ENCODE peak calls at places on chromosomes 7 and 10, in seven cellular contexts. One of them, this sample, is unnamed.

GRCh38 chr7:76346097-76346496 is 12.7 kb downstream of the YWHAG start:
- DNase-seq in ovary: no peak
- DNase-seq in iPS DF 6.9: no peak
- DNase-seq in SK-N-SH: no peak
- DNase-seq in astrocyte of the spinal cord: no peak
- DNase-seq in CD4-positive, alpha-beta memory T cell: no peak
- DNase-seq in hepatocyte: peak
- DNase-seq in this sample: no peak

GRCh38 chr7:72435366-72435765 is 23.2 kb upstream of the CALN1 start:
- DNase-seq in ovary: no peak
- DNase-seq in iPS DF 6.9: no peak
- DNase-seq in SK-N-SH: no peak
- DNase-seq in astrocyte of the spinal cord: no peak
- DNase-seq in CD4-positive, alpha-beta memory T cell: no peak
- DNase-seq in hepatocyte: peak
- DNase-seq in this sample: no peak

GRCh38 chr7:17548014-17548653 is 249.7 kb downstream of the AHR start:
- DNase-seq in ovary: no peak
- DNase-seq in iPS DF 6.9: peak
- DNase-seq in SK-N-SH: no peak
- DNase-seq in astrocyte of the spinal cord: no peak
- DNase-seq in CD4-positive, alpha-beta memory T cell: no peak
- DNase-seq in hepatocyte: no peak
- DNase-seq in this sample: no peak

GRCh38 chr7:116569737-116570136 is 44.9 kb downstream of the CAV1 start:
- DNase-seq in ovary: no peak
- DNase-seq in iPS DF 6.9: no peak
- DNase-seq in SK-N-SH: no peak
- DNase-seq in astrocyte of the spinal cord: peak
- DNase-seq in CD4-positive, alpha-beta memory T cell: no peak
- DNase-seq in hepatocyte: no peak
- DNase-seq in this sample: peak

GRCh38 chr7:98360221-98361124 is 40.4 kb downstream of the BAIAP2L1 start:
- DNase-seq in ovary: no peak
- DNase-seq in iPS DF 6.9: peak
- DNase-seq in SK-N-SH: no peak
- DNase-seq in astrocyte of the spinal cord: no peak
- DNase-seq in CD4-positive, alpha-beta memory T cell: no peak
- DNase-seq in hepatocyte: peak
- DNase-seq in this sample: no peak

GRCh38 chr10:99966306-99966705 is 43.4 kb downstream of the DNMBP start:
- DNase-seq in ovary: no peak
- DNase-seq in iPS DF 6.9: no peak
- DNase-seq in SK-N-SH: peak
- DNase-seq in astrocyte of the spinal cord: peak
- DNase-seq in CD4-positive, alpha-beta memory T cell: no peak
- DNase-seq in hepatocyte: peak
- DNase-seq in this sample: no peak

GRCh38 chr7:135666156-135666555 is 3.8 kb downstream of the STMP1 start:
- DNase-seq in ovary: no peak
- DNase-seq in iPS DF 6.9: no peak
- DNase-seq in SK-N-SH: no peak
- DNase-seq in astrocyte of the spinal cord: no peak
- DNase-seq in CD4-positive, alpha-beta memory T cell: no peak
- DNase-seq in hepatocyte: no peak
- DNase-seq in this sample: no peak

GRCh38 chr10:51176976-51177690 is 102.8 kb downstream of the PRKG1 start:
- DNase-seq in ovary: no peak
- DNase-seq in iPS DF 6.9: no peak
- DNase-seq in SK-N-SH: no peak
- DNase-seq in astrocyte of the spinal cord: peak
- DNase-seq in CD4-positive, alpha-beta memory T cell: no peak
- DNase-seq in hepatocyte: no peak
- DNase-seq in this sample: peak

GRCh38 chr7:80105706-80106408 is 28.8 kb upstream of the GNAI1 start:
- DNase-seq in ovary: no peak
- DNase-seq in iPS DF 6.9: no peak
- DNase-seq in SK-N-SH: no peak
- DNase-seq in astrocyte of the spinal cord: no peak
- DNase-seq in CD4-positive, alpha-beta memory T cell: no peak
- DNase-seq in hepatocyte: no peak
- DNase-seq in this sample: no peak

GRCh38 chr7:98202367-98203195 is 8.7 kb upstream of the BHLHA15 start:
- DNase-seq in ovary: no peak
- DNase-seq in iPS DF 6.9: no peak
- DNase-seq in SK-N-SH: no peak
- DNase-seq in astrocyte of the spinal cord: no peak
- DNase-seq in CD4-positive, alpha-beta memory T cell: peak
- DNase-seq in hepatocyte: no peak
- DNase-seq in this sample: no peak

GRCh38 chr7:2106920-2107319 is 125.8 kb downstream of the MAD1L1 start:
- DNase-seq in ovary: no peak
- DNase-seq in iPS DF 6.9: no peak
- DNase-seq in SK-N-SH: peak
- DNase-seq in astrocyte of the spinal cord: peak
- DNase-seq in CD4-positive, alpha-beta memory T cell: no peak
- DNase-seq in hepatocyte: peak
- DNase-seq in this sample: no peak

GRCh38 chr7:130141161-130141857 is 63.9 kb downstream of the TMEM209 start:
- DNase-seq in ovary: peak
- DNase-seq in iPS DF 6.9: peak
- DNase-seq in SK-N-SH: peak
- DNase-seq in astrocyte of the spinal cord: peak
- DNase-seq in CD4-positive, alpha-beta memory T cell: peak
- DNase-seq in hepatocyte: peak
- DNase-seq in this sample: no peak

GRCh38 chr10:110420401-110421193 is 77.1 kb upstream of the DUSP5 start:
- DNase-seq in ovary: no peak
- DNase-seq in iPS DF 6.9: no peak
- DNase-seq in SK-N-SH: no peak
- DNase-seq in astrocyte of the spinal cord: peak
- DNase-seq in CD4-positive, alpha-beta memory T cell: peak
- DNase-seq in hepatocyte: no peak
- DNase-seq in this sample: no peak

GRCh38 chr10:78599122-78599853 is 469.5 kb upstream of the ZMIZ1 start:
- DNase-seq in ovary: no peak
- DNase-seq in iPS DF 6.9: no peak
- DNase-seq in SK-N-SH: no peak
- DNase-seq in astrocyte of the spinal cord: no peak
- DNase-seq in CD4-positive, alpha-beta memory T cell: no peak
- DNase-seq in hepatocyte: no peak
- DNase-seq in this sample: no peak

GRCh38 chr10:50614444-50615137 is 9.2 kb downstream of the SGMS1 start:
- DNase-seq in ovary: no peak
- DNase-seq in iPS DF 6.9: no peak
- DNase-seq in SK-N-SH: no peak
- DNase-seq in astrocyte of the spinal cord: no peak
- DNase-seq in CD4-positive, alpha-beta memory T cell: no peak
- DNase-seq in hepatocyte: peak
- DNase-seq in this sample: no peak

GRCh38 chr7:27640914-27641570 is 21.6 kb downstream of the HIBADH start:
- DNase-seq in ovary: no peak
- DNase-seq in iPS DF 6.9: no peak
- DNase-seq in SK-N-SH: no peak
- DNase-seq in astrocyte of the spinal cord: peak
- DNase-seq in CD4-positive, alpha-beta memory T cell: no peak
- DNase-seq in hepatocyte: no peak
- DNase-seq in this sample: peak

GRCh38 chr10:95756061-95756751 is at the start of gene ENTPD1:
- DNase-seq in ovary: no peak
- DNase-seq in iPS DF 6.9: no peak
- DNase-seq in SK-N-SH: no peak
- DNase-seq in astrocyte of the spinal cord: no peak
- DNase-seq in CD4-positive, alpha-beta memory T cell: no peak
- DNase-seq in hepatocyte: no peak
- DNase-seq in this sample: no peak

GRCh38 chr10:68957654-68958053 is 1.7 kb downstream of the DDX21 start:
- DNase-seq in ovary: no peak
- DNase-seq in iPS DF 6.9: no peak
- DNase-seq in SK-N-SH: peak
- DNase-seq in astrocyte of the spinal cord: peak
- DNase-seq in CD4-positive, alpha-beta memory T cell: no peak
- DNase-seq in hepatocyte: no peak
- DNase-seq in this sample: no peak

GRCh38 chr7:74194686-74195085 is 15.1 kb upstream of the LAT2 start:
- DNase-seq in ovary: no peak
- DNase-seq in iPS DF 6.9: no peak
- DNase-seq in SK-N-SH: no peak
- DNase-seq in astrocyte of the spinal cord: no peak
- DNase-seq in CD4-positive, alpha-beta memory T cell: no peak
- DNase-seq in hepatocyte: no peak
- DNase-seq in this sample: no peak

GRCh38 chr10:70560511-70560931 is 42.0 kb downstream of the PRF1 start:
- DNase-seq in ovary: no peak
- DNase-seq in iPS DF 6.9: no peak
- DNase-seq in SK-N-SH: no peak
- DNase-seq in astrocyte of the spinal cord: no peak
- DNase-seq in CD4-positive, alpha-beta memory T cell: no peak
- DNase-seq in hepatocyte: no peak
- DNase-seq in this sample: no peak

GRCh38 chr7:95396136-95397032 is at the start of gene PON3:
- DNase-seq in ovary: peak
- DNase-seq in iPS DF 6.9: peak
- DNase-seq in SK-N-SH: no peak
- DNase-seq in astrocyte of the spinal cord: no peak
- DNase-seq in CD4-positive, alpha-beta memory T cell: peak
- DNase-seq in hepatocyte: no peak
- DNase-seq in this sample: no peak
- H3K4me3 ChIP-seq in ovary: peak
- H3K4me3 ChIP-seq in iPS DF 6.9: peak
- H3K4me3 ChIP-seq in SK-N-SH: no peak
- H3K4me3 ChIP-seq in astrocyte of the spinal cord: peak
- H3K4me3 ChIP-seq in CD4-positive, alpha-beta memory T cell: no peak
- H3K4me3 ChIP-seq in hepatocyte: no peak
- H3K4me3 ChIP-seq in this sample: peak

GRCh38 chr7:47100815-47101435 is 481.0 kb downstream of the TNS3 start:
- DNase-seq in ovary: no peak
- DNase-seq in iPS DF 6.9: peak
- DNase-seq in SK-N-SH: peak
- DNase-seq in astrocyte of the spinal cord: peak
- DNase-seq in CD4-positive, alpha-beta memory T cell: no peak
- DNase-seq in hepatocyte: peak
- DNase-seq in this sample: no peak
- H3K4me3 ChIP-seq in ovary: no peak
- H3K4me3 ChIP-seq in iPS DF 6.9: no peak
- H3K4me3 ChIP-seq in SK-N-SH: no peak
- H3K4me3 ChIP-seq in astrocyte of the spinal cord: no peak
- H3K4me3 ChIP-seq in CD4-positive, alpha-beta memory T cell: no peak
- H3K4me3 ChIP-seq in hepatocyte: no peak
- H3K4me3 ChIP-seq in this sample: no peak

DNA sequence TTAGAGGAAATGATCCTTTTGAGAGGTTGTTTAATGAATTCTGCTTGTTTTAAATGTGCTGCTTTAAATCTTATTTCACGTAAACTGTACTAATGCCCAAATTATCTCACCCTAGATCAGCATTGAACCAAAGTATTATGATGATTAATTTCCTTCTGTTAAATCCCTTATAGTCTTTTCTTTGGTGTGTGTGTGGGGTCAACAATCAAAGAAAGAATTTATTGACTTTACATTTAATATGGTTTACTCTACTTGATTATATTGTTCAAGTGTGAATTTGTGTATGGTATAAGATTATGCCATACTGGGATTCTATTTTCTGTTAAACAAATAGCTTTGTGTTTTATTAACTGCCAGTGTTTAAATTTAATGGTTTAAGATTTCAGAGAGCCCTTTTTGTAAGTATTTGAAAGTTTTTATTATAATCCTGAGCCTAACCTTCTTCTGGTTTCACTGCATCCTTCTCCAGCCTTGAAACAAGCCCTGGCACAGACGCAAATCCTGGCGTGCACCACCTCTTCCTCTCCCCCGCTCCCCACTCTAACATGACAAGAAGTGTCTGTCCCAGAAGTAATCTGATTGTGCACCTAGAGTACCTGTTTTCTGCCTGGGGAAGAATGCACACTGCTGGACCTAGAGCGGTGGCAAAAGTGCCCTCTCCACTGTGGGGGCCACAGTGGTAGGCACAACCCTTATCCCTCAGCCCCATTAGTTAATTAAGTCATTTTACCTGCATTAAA is 70.6 kb downstream of the KAT6B start:
- DNase-seq in ovary: no peak
- DNase-seq in iPS DF 6.9: no peak
- DNase-seq in SK-N-SH: no peak
- DNase-seq in astrocyte of the spinal cord: no peak
- DNase-seq in CD4-positive, alpha-beta memory T cell: no peak
- DNase-seq in hepatocyte: no peak
- DNase-seq in this sample: no peak
- H3K4me3 ChIP-seq in ovary: no peak
- H3K4me3 ChIP-seq in iPS DF 6.9: no peak
- H3K4me3 ChIP-seq in SK-N-SH: no peak
- H3K4me3 ChIP-seq in astrocyte of the spinal cord: no peak
- H3K4me3 ChIP-seq in CD4-positive, alpha-beta memory T cell: no peak
- H3K4me3 ChIP-seq in hepatocyte: no peak
- H3K4me3 ChIP-seq in this sample: no peak

GRCh38 chr10:26440091-26440445 is 1.9 kb downstream of the APBB1IP start:
- DNase-seq in ovary: no peak
- DNase-seq in iPS DF 6.9: no peak
- DNase-seq in SK-N-SH: no peak
- DNase-seq in astrocyte of the spinal cord: no peak
- DNase-seq in CD4-positive, alpha-beta memory T cell: no peak
- DNase-seq in hepatocyte: no peak
- DNase-seq in this sample: no peak

GRCh38 chr10:26438534-26439269 is 561 bp downstream of the APBB1IP start:
- DNase-seq in ovary: no peak
- DNase-seq in iPS DF 6.9: no peak
- DNase-seq in SK-N-SH: peak
- DNase-seq in astrocyte of the spinal cord: no peak
- DNase-seq in CD4-positive, alpha-beta memory T cell: peak
- DNase-seq in hepatocyte: peak
- DNase-seq in this sample: no peak

GRCh38 chr10:26441491-26442214 is 3.5 kb downstream of the APBB1IP start:
- DNase-seq in ovary: no peak
- DNase-seq in iPS DF 6.9: no peak
- DNase-seq in SK-N-SH: no peak
- DNase-seq in astrocyte of the spinal cord: peak
- DNase-seq in CD4-positive, alpha-beta memory T cell: peak
- DNase-seq in hepatocyte: no peak
- DNase-seq in this sample: no peak

GRCh38 chr10:26437637-26438461 is at the start of gene APBB1IP:
- DNase-seq in ovary: no peak
- DNase-seq in iPS DF 6.9: no peak
- DNase-seq in SK-N-SH: no peak
- DNase-seq in astrocyte of the spinal cord: no peak
- DNase-seq in CD4-positive, alpha-beta memory T cell: peak
- DNase-seq in hepatocyte: peak
- DNase-seq in this sample: no peak

DNA sequence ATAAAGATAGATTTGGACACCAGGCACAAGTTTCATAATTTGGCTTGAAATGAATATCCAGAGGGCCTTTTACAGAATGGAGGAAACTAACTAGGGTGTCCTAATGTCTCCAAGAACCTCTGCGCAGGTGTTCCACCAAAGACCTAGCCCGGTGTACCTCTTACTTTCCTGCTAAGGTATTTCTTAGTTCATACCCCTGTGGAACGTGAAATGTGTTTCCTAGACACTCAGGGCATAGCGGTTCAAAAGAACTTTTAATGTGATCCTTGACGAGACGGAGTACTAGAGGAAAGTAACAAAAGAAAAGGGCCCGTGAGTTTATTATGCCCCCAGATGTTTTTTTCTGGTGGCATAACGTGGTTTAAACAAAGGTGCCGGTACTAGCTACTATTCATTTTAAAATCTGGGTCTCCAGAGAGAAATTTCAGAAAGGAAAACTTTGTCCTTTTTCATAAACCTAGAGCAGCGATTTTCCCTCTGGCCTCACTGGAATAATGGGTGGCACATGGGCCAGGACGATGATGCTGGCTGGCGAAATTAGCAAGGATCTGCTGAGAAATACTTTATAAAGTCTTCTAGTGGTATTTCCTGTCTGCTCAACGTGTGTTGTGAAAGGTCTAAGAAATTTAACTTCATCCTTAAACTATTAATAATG is 1.4 kb downstream of the APBB1IP start:
- DNase-seq in ovary: no peak
- DNase-seq in iPS DF 6.9: no peak
- DNase-seq in SK-N-SH: no peak
- DNase-seq in astrocyte of the spinal cord: no peak
- DNase-seq in CD4-positive, alpha-beta memory T cell: peak
- DNase-seq in hepatocyte: no peak
- DNase-seq in this sample: no peak
- H3K4me3 ChIP-seq in ovary: no peak
- H3K4me3 ChIP-seq in iPS DF 6.9: no peak
- H3K4me3 ChIP-seq in SK-N-SH: no peak
- H3K4me3 ChIP-seq in astrocyte of the spinal cord: no peak
- H3K4me3 ChIP-seq in CD4-positive, alpha-beta memory T cell: peak
- H3K4me3 ChIP-seq in hepatocyte: no peak
- H3K4me3 ChIP-seq in this sample: no peak

This sample was measured in skeletal muscle cell.